ENCODE peak calls at places on chromosome 4, in seven cellular contexts. L, G, P, X, F, A and D are unnamed samples.

GRCh38 chr4:78414116-78414515 is 137.5 kb upstream of the ANXA3 start:
- DNase-seq in L (no peak), G (no peak), P (no peak), X (no peak), F (no peak), A (no peak), D (no peak)

GRCh38 chr4:3705236-3705987 is 60.8 kb upstream of the ADRA2C start:
- DNase-seq in L (no peak), G (peak), P (peak), X (no peak), F (no peak), A (no peak), D (no peak)

GRCh38 chr4:8247047-8247930 is 22.3 kb upstream of the HTRA3 start:
- DNase-seq in L (no peak), G (peak), P (peak), X (peak), F (no peak), A (no peak), D (no peak)

GRCh38 chr4:107896158-107896645 is 35.1 kb upstream of the CYP2U1 start:
- DNase-seq in L (no peak), G (no peak), P (no peak), X (no peak), F (no peak), A (peak), D (no peak)

GRCh38 chr4:56844817-56845580 is 23.5 kb upstream of the SPINK2 start:
- DNase-seq in L (no peak), G (no peak), P (no peak), X (no peak), F (no peak), A (no peak), D (no peak)

GRCh38 chr4:74370912-74371311 is 6.0 kb downstream of the EREG start:
- DNase-seq in L (peak), G (no peak), P (no peak), X (no peak), F (no peak), A (no peak), D (no peak)

GRCh38 chr4:144384428-144384827 is 243.9 kb upstream of the GYPA start:
- DNase-seq in L (no peak), G (no peak), P (no peak), X (no peak), F (no peak), A (no peak), D (no peak)

GRCh38 chr4:145276044-145276443 is 95.7 kb upstream of the OTUD4 start:
- DNase-seq in L (no peak), G (no peak), P (no peak), X (no peak), F (no peak), A (no peak), D (no peak)

GRCh38 chr4:146407257-146407656 is 114.5 kb downstream of the SLC10A7 start:
- DNase-seq in L (no peak), G (no peak), P (no peak), X (no peak), F (no peak), A (no peak), D (no peak)

GRCh38 chr4:19514276-19515070 is 737.2 kb upstream of the SLIT2 start:
- DNase-seq in L (no peak), G (no peak), P (no peak), X (no peak), F (no peak), A (peak), D (no peak)

GRCh38 chr4:162645381-162645780 is 481.6 kb upstream of the FSTL5 start:
- DNase-seq in L (peak), G (no peak), P (no peak), X (no peak), F (no peak), A (no peak), D (no peak)
- TF ChIP-seq CTCF in L (peak), G (no peak), P (no peak), X (no peak), F (no peak), A (no peak), D (no peak)

DNA sequence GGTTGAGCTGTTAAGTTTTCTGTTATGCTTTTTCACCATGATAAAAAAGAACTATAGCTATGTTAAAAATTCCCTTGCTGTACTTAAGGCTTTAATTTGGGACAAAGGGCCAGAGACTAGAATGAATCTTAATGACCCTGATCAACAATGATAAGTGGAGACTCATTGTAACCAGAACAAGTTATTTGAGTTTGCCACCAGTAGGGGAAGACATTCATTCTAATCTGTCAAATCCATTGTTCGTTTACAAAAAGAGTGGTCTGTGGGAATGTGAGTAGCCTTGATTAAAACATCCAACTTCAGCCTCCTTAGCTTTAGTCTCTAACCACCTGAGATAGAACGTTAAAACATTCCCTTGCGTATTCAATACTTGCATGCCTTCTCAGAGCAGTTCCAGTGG is 66.0 kb downstream of the EGF start:
- DNase-seq in L (no peak), G (no peak), P (no peak), X (no peak), F (no peak), A (no peak), D (no peak)
- TF ChIP-seq CTCF in L (peak), G (no peak), P (no peak), X (no peak), F (no peak), A (no peak), D (no peak)

GRCh38 chr4:169270156-169270809 is 473 bp downstream of the SH3RF1 start:
- DNase-seq in L (peak), G (peak), P (peak), X (peak), F (peak), A (no peak), D (peak)
- TF ChIP-seq CTCF in L (no peak), G (no peak), P (no peak), X (peak), F (no peak), A (no peak), D (no peak)

DNA sequence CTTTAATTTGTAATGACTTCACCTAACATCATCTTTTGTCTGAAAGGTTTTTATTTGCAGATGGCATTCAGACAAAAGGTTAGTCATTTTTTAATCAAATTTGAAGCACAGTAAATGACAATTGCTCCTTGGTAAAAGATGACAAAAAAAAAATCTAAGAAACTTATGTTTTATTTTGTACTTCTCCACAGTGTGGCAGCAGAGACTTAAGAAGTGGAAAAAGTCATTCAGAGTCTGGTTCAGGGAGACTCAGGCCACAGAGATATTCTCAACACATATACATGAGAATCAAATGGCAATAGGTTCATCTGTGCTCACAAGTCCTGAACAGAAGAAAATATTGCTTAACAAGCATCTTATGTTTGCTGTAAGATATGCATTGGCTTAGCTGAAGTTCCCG is 436.2 kb downstream of the KCNIP4 start:
- DNase-seq in L (peak), G (no peak), P (no peak), X (no peak), F (no peak), A (peak), D (no peak)
- TF ChIP-seq CTCF in L (peak), G (no peak), P (no peak), X (peak), F (peak), A (peak), D (no peak)

GRCh38 chr4:136183513-136183912 is 1348.8 kb downstream of the PCDH18 start:
- DNase-seq in L (no peak), G (no peak), P (no peak), X (no peak), F (no peak), A (no peak), D (no peak)
- TF ChIP-seq CTCF in L (no peak), G (no peak), P (no peak), X (no peak), F (no peak), A (no peak), D (no peak)

DNA sequence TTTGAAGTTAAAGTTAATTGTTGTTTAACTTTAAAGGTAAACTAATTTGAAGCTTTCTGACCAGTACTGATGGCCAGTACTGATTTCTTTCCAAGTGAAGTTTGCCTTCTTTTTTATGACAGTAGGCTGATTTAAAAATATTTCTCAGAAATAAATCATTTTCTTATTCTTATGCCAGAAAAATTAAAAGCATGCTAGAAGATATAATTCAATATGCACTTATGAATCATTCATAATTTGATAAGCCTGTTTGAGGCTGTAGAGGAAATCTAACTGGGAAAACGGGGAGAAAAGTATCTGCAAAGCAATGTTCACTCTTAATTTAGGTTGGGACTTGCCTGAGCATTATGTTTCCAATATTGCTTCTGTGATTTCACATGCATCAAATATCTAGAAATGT is 1112.0 kb upstream of the INTU start:
- DNase-seq in L (no peak), G (no peak), P (no peak), X (no peak), F (no peak), A (no peak), D (no peak)
- TF ChIP-seq CTCF in L (no peak), G (no peak), P (no peak), X (no peak), F (no peak), A (no peak), D (no peak)

GRCh38 chr4:93772858-93773257 is 55.7 kb upstream of the ATOH1 start:
- DNase-seq in L (no peak), G (no peak), P (no peak), X (no peak), F (no peak), A (no peak), D (no peak)
- TF ChIP-seq CTCF in L (no peak), G (no peak), P (no peak), X (no peak), F (no peak), A (no peak), D (no peak)

DNA sequence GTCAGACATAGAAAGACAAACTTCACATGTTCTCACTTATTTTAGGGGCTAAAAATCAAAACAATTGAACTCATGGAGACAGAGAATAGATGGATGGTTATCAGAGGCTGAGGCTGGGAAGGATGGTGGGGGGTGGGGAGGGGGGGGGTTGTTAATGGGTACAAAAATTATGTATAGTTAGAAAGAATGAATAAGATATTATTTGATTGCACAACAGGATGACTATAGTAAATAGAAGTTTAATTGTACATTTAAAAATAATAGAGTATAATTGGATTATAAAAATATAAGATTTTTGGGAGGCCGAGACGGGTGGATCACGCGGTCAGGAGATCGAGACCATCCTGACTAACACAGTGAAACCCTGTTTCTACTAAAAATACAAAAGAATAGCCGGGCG is 33.3 kb downstream of the CORIN start:
- DNase-seq in L (no peak), G (no peak), P (no peak), X (no peak), F (no peak), A (no peak), D (no peak)
- TF ChIP-seq CTCF in L (no peak), G (no peak), P (no peak), X (no peak), F (no peak), A (no peak), D (no peak)